ENCODE peak calls at places on chromosomes 12 and 14, in six cellular contexts. One of them, this sample, is unnamed.
A peak's percentile ranks its signal among the peaks of the same experiment; 100 is the strongest.

GRCh38 chr12:82593901-82594396 is 92.8 kb upstream of the TMTC2 start:
- DNase-seq in lower leg skin: no peak
- DNase-seq in GM23338: no peak
- DNase-seq in choroid plexus epithelial cell: no peak
- DNase-seq in mesothelial cell of epicardium: no peak
- DNase-seq in WTC11: no peak
- DNase-seq in this sample: no peak

GRCh38 chr12:104443008-104443407 is 13.7 kb upstream of the CHST11 start:
- DNase-seq in lower leg skin: no peak
- DNase-seq in GM23338: no peak
- DNase-seq in choroid plexus epithelial cell: no peak
- DNase-seq in mesothelial cell of epicardium: no peak
- DNase-seq in WTC11: no peak
- DNase-seq in this sample: no peak

GRCh38 chr14:83887871-83888270 is 1642.1 kb upstream of the FLRT2 start:
- DNase-seq in lower leg skin: no peak
- DNase-seq in GM23338: no peak
- DNase-seq in choroid plexus epithelial cell: no peak
- DNase-seq in mesothelial cell of epicardium: no peak
- DNase-seq in WTC11: no peak
- DNase-seq in this sample: no peak

GRCh38 chr12:50541139-50541538 is 36.4 kb downstream of the DIP2B start:
- DNase-seq in lower leg skin: no peak
- DNase-seq in GM23338: no peak
- DNase-seq in choroid plexus epithelial cell: no peak
- DNase-seq in mesothelial cell of epicardium: no peak
- DNase-seq in WTC11: no peak
- DNase-seq in this sample: no peak

GRCh38 chr12:109735825-109736551 is 22.4 kb downstream of the FAM222A start:
- DNase-seq in lower leg skin: no peak
- DNase-seq in GM23338: no peak
- DNase-seq in choroid plexus epithelial cell: no peak
- DNase-seq in mesothelial cell of epicardium: no peak
- DNase-seq in WTC11: peak; percentile 9
- DNase-seq in this sample: no peak

GRCh38 chr12:80702889-80703605 is 4.4 kb upstream of the MYF6 start:
- DNase-seq in lower leg skin: no peak
- DNase-seq in GM23338: peak; percentile 18
- DNase-seq in choroid plexus epithelial cell: peak; percentile 83
- DNase-seq in mesothelial cell of epicardium: no peak
- DNase-seq in WTC11: no peak
- DNase-seq in this sample: peak; percentile 89

GRCh38 chr12:94941440-94941862 is 62.0 kb downstream of the NDUFA12 start:
- DNase-seq in lower leg skin: peak; percentile 63
- DNase-seq in GM23338: no peak
- DNase-seq in choroid plexus epithelial cell: peak; percentile 86
- DNase-seq in mesothelial cell of epicardium: no peak
- DNase-seq in WTC11: no peak
- DNase-seq in this sample: peak; percentile 77

GRCh38 chr14:67773844-67774377 is 42.5 kb downstream of the ZFYVE26 start:
- DNase-seq in lower leg skin: no peak
- DNase-seq in GM23338: no peak
- DNase-seq in choroid plexus epithelial cell: no peak
- DNase-seq in mesothelial cell of epicardium: no peak
- DNase-seq in WTC11: no peak
- DNase-seq in this sample: no peak

GRCh38 chr12:40152783-40153383 is 47.0 kb upstream of the SLC2A13 start:
- DNase-seq in lower leg skin: peak; percentile 52
- DNase-seq in GM23338: peak; percentile 65
- DNase-seq in choroid plexus epithelial cell: peak; percentile 72
- DNase-seq in mesothelial cell of epicardium: peak; percentile 57
- DNase-seq in WTC11: peak; percentile 51
- DNase-seq in this sample: peak; percentile 72

GRCh38 chr12:124737772-124738635 is 125.7 kb downstream of the SCARB1 start:
- DNase-seq in lower leg skin: no peak
- DNase-seq in GM23338: no peak
- DNase-seq in choroid plexus epithelial cell: peak; percentile 60
- DNase-seq in mesothelial cell of epicardium: no peak
- DNase-seq in WTC11: no peak
- DNase-seq in this sample: no peak

GRCh38 chr14:53411110-53411509 is 258.0 kb upstream of the DDHD1 start:
- DNase-seq in lower leg skin: no peak
- DNase-seq in GM23338: no peak
- DNase-seq in choroid plexus epithelial cell: peak; percentile 18
- DNase-seq in mesothelial cell of epicardium: no peak
- DNase-seq in WTC11: no peak
- DNase-seq in this sample: no peak

GRCh38 chr12:116291218-116291617 is 13.7 kb upstream of the MED13L start:
- DNase-seq in lower leg skin: no peak
- DNase-seq in GM23338: no peak
- DNase-seq in choroid plexus epithelial cell: no peak
- DNase-seq in mesothelial cell of epicardium: no peak
- DNase-seq in WTC11: no peak
- DNase-seq in this sample: no peak

GRCh38 chr14:55519473-55520080 is 60.4 kb upstream of the KTN1 start:
- DNase-seq in lower leg skin: no peak
- DNase-seq in GM23338: peak; percentile 14
- DNase-seq in choroid plexus epithelial cell: no peak
- DNase-seq in mesothelial cell of epicardium: no peak
- DNase-seq in WTC11: no peak
- DNase-seq in this sample: no peak

GRCh38 chr14:58824106-58824505 is 186.3 kb downstream of the DACT1 start:
- DNase-seq in lower leg skin: no peak
- DNase-seq in GM23338: no peak
- DNase-seq in choroid plexus epithelial cell: no peak
- DNase-seq in mesothelial cell of epicardium: no peak
- DNase-seq in WTC11: no peak
- DNase-seq in this sample: no peak

GRCh38 chr12:39619660-39620433 is at the start of gene ABCD2:
- DNase-seq in lower leg skin: peak; percentile 31
- DNase-seq in GM23338: peak; percentile 90
- DNase-seq in choroid plexus epithelial cell: peak; percentile 86
- DNase-seq in mesothelial cell of epicardium: peak; percentile 65
- DNase-seq in WTC11: peak; percentile 67
- DNase-seq in this sample: peak; percentile 66

GRCh38 chr12:115160290-115161108 is 476.5 kb upstream of the TBX3 start:
- DNase-seq in lower leg skin: no peak
- DNase-seq in GM23338: no peak
- DNase-seq in choroid plexus epithelial cell: no peak
- DNase-seq in mesothelial cell of epicardium: no peak
- DNase-seq in WTC11: no peak
- DNase-seq in this sample: no peak

GRCh38 chr12:45290218-45290609 is 74.3 kb downstream of the ANO6 start:
- DNase-seq in lower leg skin: no peak
- DNase-seq in GM23338: no peak
- DNase-seq in choroid plexus epithelial cell: peak; percentile 95
- DNase-seq in mesothelial cell of epicardium: no peak
- DNase-seq in WTC11: no peak
- DNase-seq in this sample: peak; percentile 94

GRCh38 chr14:31297701-31298344 is 90.2 kb upstream of the HECTD1 start:
- DNase-seq in lower leg skin: no peak
- DNase-seq in GM23338: no peak
- DNase-seq in choroid plexus epithelial cell: peak; percentile 46
- DNase-seq in mesothelial cell of epicardium: no peak
- DNase-seq in WTC11: no peak
- DNase-seq in this sample: peak; percentile 27

GRCh38 chr12:76274699-76275098 is 73.5 kb downstream of the BBS10 start:
- DNase-seq in lower leg skin: no peak
- DNase-seq in GM23338: no peak
- DNase-seq in choroid plexus epithelial cell: no peak
- DNase-seq in mesothelial cell of epicardium: no peak
- DNase-seq in WTC11: no peak
- DNase-seq in this sample: no peak

DNA sequence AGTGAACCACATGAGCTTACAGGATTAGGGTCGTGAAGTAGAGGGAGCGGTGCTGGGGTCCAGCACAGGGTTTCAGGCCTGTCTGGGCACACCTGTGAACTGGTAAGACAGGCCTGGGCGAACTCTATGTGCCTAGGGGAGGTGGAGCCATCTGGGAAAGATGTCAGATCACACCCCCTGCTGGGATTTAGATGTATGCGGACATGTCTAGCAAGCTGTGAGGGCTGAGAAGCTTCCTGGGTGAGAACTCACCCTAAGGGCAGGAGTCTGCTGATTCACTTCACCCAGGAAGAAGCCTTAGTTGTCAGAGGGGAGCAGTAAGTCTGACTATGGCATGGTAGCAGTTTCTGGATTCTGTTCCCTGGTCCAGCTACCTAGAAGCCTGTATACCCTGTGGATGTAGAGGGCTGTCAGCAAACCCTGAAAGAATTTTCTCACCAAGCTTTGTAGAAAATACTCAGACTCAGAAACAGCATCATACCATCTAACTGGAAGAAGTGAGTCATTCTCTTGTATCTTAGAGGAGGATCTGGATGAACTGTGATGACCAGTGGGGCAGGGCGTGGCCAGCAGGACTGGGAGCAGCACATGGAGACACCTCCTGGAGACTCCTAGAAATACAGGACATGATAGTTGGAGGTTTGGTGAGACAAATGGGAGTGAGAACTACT is 11.2 kb upstream of the PYGL start:
- DNase-seq in lower leg skin: peak; percentile 81
- DNase-seq in GM23338: peak; percentile 79
- DNase-seq in choroid plexus epithelial cell: peak; percentile 97
- DNase-seq in mesothelial cell of epicardium: no peak
- DNase-seq in WTC11: peak; percentile 55
- DNase-seq in this sample: peak; percentile 98
- TF ChIP-seq CTCF in lower leg skin: no peak
- TF ChIP-seq CTCF in GM23338: peak; percentile 58
- TF ChIP-seq CTCF in choroid plexus epithelial cell: peak; percentile 67
- TF ChIP-seq CTCF in mesothelial cell of epicardium: no peak
- TF ChIP-seq CTCF in WTC11: no peak
- TF ChIP-seq CTCF in this sample: peak; percentile 48

GRCh38 chr12:128190614-128191013 is 76.4 kb upstream of the TMEM132C start:
- DNase-seq in lower leg skin: no peak
- DNase-seq in GM23338: peak; percentile 2
- DNase-seq in choroid plexus epithelial cell: no peak
- DNase-seq in mesothelial cell of epicardium: peak; percentile 48
- DNase-seq in WTC11: no peak
- DNase-seq in this sample: no peak
- TF ChIP-seq CTCF in lower leg skin: no peak
- TF ChIP-seq CTCF in GM23338: peak; percentile 35
- TF ChIP-seq CTCF in choroid plexus epithelial cell: no peak
- TF ChIP-seq CTCF in mesothelial cell of epicardium: peak; percentile 44
- TF ChIP-seq CTCF in WTC11: no peak
- TF ChIP-seq CTCF in this sample: no peak

DNA sequence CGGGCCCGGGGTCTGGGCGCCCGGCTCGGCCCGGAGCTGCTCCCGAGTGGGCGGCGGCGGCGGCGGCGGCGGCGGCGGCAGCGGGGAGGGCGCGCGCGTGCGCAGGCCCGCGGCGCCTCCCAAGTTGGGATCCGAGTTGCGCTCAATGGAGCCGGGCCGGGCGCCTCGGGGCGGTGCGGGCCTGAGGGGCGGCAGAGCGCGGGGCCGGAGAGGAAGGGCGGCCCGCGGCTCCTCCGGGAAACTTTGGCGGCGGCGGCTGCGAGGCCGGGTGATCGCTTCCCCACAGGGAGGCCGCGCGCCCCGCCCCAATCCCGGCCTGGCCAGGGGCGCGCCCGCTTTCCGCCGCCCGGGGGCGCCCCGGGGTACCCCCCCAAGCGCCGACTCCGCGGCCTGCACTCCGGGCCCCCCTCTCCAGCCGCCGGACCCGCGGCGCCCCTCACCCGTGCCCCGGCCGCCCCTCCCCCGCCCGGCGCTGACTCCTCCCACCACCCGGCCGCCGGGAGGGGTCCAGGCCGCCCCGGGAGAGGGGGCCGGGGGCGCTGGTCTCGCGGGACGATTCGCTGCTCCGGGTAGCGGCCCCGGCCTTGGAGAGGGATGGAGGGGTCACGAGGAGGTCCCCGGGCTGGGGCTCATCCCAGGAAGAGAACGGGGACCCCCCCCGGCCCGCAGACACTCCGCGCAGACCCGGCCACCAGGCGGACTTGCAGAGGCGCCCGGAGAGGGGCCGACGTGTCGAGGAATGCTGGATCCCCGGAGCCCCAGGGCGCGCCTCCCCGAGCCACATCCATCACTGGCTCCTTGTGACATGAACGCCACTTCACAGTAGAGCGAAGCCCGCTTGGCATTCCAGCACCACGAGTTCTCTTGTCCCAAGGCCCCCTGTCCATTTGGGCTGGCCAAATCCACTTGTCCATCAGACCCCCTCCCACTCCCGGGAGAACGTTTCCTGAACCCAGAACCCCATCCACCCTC is at the start of gene RILPL1:
- DNase-seq in lower leg skin: peak; percentile 20
- DNase-seq in GM23338: peak; percentile 71
- DNase-seq in choroid plexus epithelial cell: peak; percentile 45
- DNase-seq in mesothelial cell of epicardium: peak; percentile 83
- DNase-seq in WTC11: peak; percentile 61
- DNase-seq in this sample: peak; percentile 32
- TF ChIP-seq CTCF in lower leg skin: no peak
- TF ChIP-seq CTCF in GM23338: peak; percentile 37
- TF ChIP-seq CTCF in choroid plexus epithelial cell: peak; percentile 32
- TF ChIP-seq CTCF in mesothelial cell of epicardium: peak; percentile 19
- TF ChIP-seq CTCF in WTC11: peak; percentile 36
- TF ChIP-seq CTCF in this sample: peak; percentile 31

GRCh38 chr14:64293976-64294671 is at the start of gene ESR2:
- DNase-seq in lower leg skin: no peak
- DNase-seq in GM23338: peak; percentile 51
- DNase-seq in choroid plexus epithelial cell: peak; percentile 67
- DNase-seq in mesothelial cell of epicardium: peak; percentile 60
- DNase-seq in WTC11: peak; percentile 58
- DNase-seq in this sample: no peak
- TF ChIP-seq CTCF in lower leg skin: no peak
- TF ChIP-seq CTCF in GM23338: peak; percentile 33
- TF ChIP-seq CTCF in choroid plexus epithelial cell: peak; percentile 72
- TF ChIP-seq CTCF in mesothelial cell of epicardium: no peak
- TF ChIP-seq CTCF in WTC11: no peak
- TF ChIP-seq CTCF in this sample: no peak

GRCh38 chr12:6667559-6668210 is 4.8 kb upstream of the ING4 start:
- DNase-seq in lower leg skin: no peak
- DNase-seq in GM23338: peak; percentile 46
- DNase-seq in choroid plexus epithelial cell: no peak
- DNase-seq in mesothelial cell of epicardium: no peak
- DNase-seq in WTC11: peak; percentile 22
- DNase-seq in this sample: peak; percentile 34
- TF ChIP-seq CTCF in lower leg skin: no peak
- TF ChIP-seq CTCF in GM23338: peak; percentile 53
- TF ChIP-seq CTCF in choroid plexus epithelial cell: peak; percentile 43
- TF ChIP-seq CTCF in mesothelial cell of epicardium: no peak
- TF ChIP-seq CTCF in WTC11: no peak
- TF ChIP-seq CTCF in this sample: no peak

This sample was measured in MCF 10A.